ENCODE peak calls at places on chromosomes 4 and X, in four cellular contexts. M is GM12865; Y is A172; T is naive thymus-derived CD8-positive, alpha-beta T cell. D is an unnamed sample.

GRCh38 chr4:30917946-30918345 is 197.8 kb downstream of the PCDH7 start:
- DNase-seq in M (no peak), Y (no peak), T (no peak), D (no peak)

GRCh38 chr4:20544645-20545044 is 155.6 kb upstream of the PACRGL start:
- DNase-seq in M (peak), T (no peak), Y (peak), D (no peak)

GRCh38 chr4:178205826-178206225 is 763.6 kb upstream of the AGA start:
- DNase-seq in T (no peak), M (no peak), Y (peak), D (no peak)

GRCh38 chr4:148270600-148270999 is 171.6 kb downstream of the NR3C2 start:
- DNase-seq in T (no peak), M (no peak), Y (peak), D (no peak)

GRCh38 chr4:47567511-47567910 is 82.4 kb downstream of the ATP10D start:
- DNase-seq in M (no peak), T (no peak), Y (no peak), D (no peak)

GRCh38 chrX:11836284-11836683 is 78.2 kb downstream of the MSL3 start:
- DNase-seq in Y (no peak), T (no peak), M (no peak), D (no peak)

GRCh38 chrX:130082244-130083106 is 27.8 kb downstream of the ELF4 start:
- DNase-seq in M (peak), T (peak), Y (no peak), D (peak)

GRCh38 chr4:82489987-82490386 is 59.6 kb downstream of the ENOPH1 start:
- DNase-seq in M (no peak), Y (no peak), T (no peak), D (no peak)

GRCh38 chr4:5696341-5696740 is 12.0 kb downstream of the EVC2 start:
- DNase-seq in M (no peak), T (no peak), Y (no peak), D (no peak)

GRCh38 chr4:53192017-53192416 is 173.8 kb downstream of the SCFD2 start:
- DNase-seq in M (peak), Y (no peak), T (no peak), D (no peak)

GRCh38 chrX:133171962-133172708 is 46.0 kb downstream of the TFDP3 start:
- DNase-seq in M (peak), Y (peak), T (no peak), D (no peak)

GRCh38 chrX:47628980-47629379 is 750 bp downstream of the CFP start:
- DNase-seq in Y (no peak), M (peak), T (no peak), D (no peak)

GRCh38 chr4:186685744-186686143 is 37.9 kb downstream of the FAT1 start:
- DNase-seq in M (no peak), Y (peak), T (no peak), D (no peak)

GRCh38 chr4:184936071-184936470 is 82.2 kb upstream of the HELT start:
- DNase-seq in T (no peak), M (no peak), Y (no peak), D (no peak)

GRCh38 chrX:46547857-46548256 is 2.6 kb upstream of the ZNF674 start:
- DNase-seq in T (no peak), Y (peak), M (no peak), D (no peak)

GRCh38 chrX:153777261-153778090 is 3.4 kb upstream of the SRPK3 start:
- DNase-seq in M (no peak), Y (no peak), T (no peak), D (no peak)

GRCh38 chrX:581717-582116 is 48.9 kb upstream of the SHOX start:
- DNase-seq in M (no peak), T (no peak), Y (no peak), D (no peak)

GRCh38 chr4:121668368-121669162 is 28.2 kb downstream of the ANXA5 start:
- DNase-seq in Y (peak), T (no peak), M (no peak), D (no peak)

GRCh38 chr4:121712783-121713182 is 16.0 kb upstream of the ANXA5 start:
- DNase-seq in T (no peak), M (no peak), Y (no peak), D (no peak)

GRCh38 chr4:119059221-119059620 is 76.4 kb upstream of the MYOZ2 start:
- DNase-seq in T (no peak), Y (no peak), M (no peak), D (no peak)

GRCh38 chr4:14177987-14178386 is 550.5 kb upstream of the BOD1L1 start:
- DNase-seq in Y (no peak), M (peak), T (no peak), D (no peak)

GRCh38 chrX:117059848-117060247 is 597.1 kb upstream of the CT83 start:
- DNase-seq in T (no peak), Y (no peak), M (no peak), D (no peak)

GRCh38 chrX:77788050-77788449 is 2.0 kb upstream of the ATRX start:
- DNase-seq in Y (peak), M (peak), T (peak), D (peak)

GRCh38 chr4:148023782-148024181 is 291.9 kb downstream of the ARHGAP10 start:
- DNase-seq in T (no peak), M (no peak), Y (no peak), D (no peak)

GRCh38 chrX:49282647-49283011 is 13.0 kb downstream of the PPP1R3F start:
- DNase-seq in M (no peak), Y (peak), T (no peak), D (no peak)